ENCODE peak calls at places on chromosomes 2 and 18, in nine cellular contexts. One of them, this sample, is unnamed.

GRCh38 chr2:219396863-219397457 is 9.2 kb upstream of the DNPEP start:
- DNase-seq in mammary epithelial cell: no peak
- DNase-seq in neuronal stem cell: no peak
- DNase-seq in GM12865: no peak
- DNase-seq in GM06990: no peak
- DNase-seq in tibial artery: no peak
- DNase-seq in adrenal gland: no peak
- DNase-seq in cardiac muscle cell: no peak
- DNase-seq in ascending aorta: no peak
- DNase-seq in this sample: no peak

GRCh38 chr2:196537311-196537710 is 102.2 kb upstream of the CCDC150 start:
- DNase-seq in mammary epithelial cell: no peak
- DNase-seq in neuronal stem cell: no peak
- DNase-seq in GM12865: no peak
- DNase-seq in GM06990: no peak
- DNase-seq in tibial artery: no peak
- DNase-seq in adrenal gland: no peak
- DNase-seq in cardiac muscle cell: no peak
- DNase-seq in ascending aorta: no peak
- DNase-seq in this sample: no peak

GRCh38 chr18:28112056-28112470 is 64.9 kb downstream of the CDH2 start:
- DNase-seq in mammary epithelial cell: peak
- DNase-seq in neuronal stem cell: no peak
- DNase-seq in GM12865: no peak
- DNase-seq in GM06990: no peak
- DNase-seq in tibial artery: no peak
- DNase-seq in adrenal gland: no peak
- DNase-seq in cardiac muscle cell: peak
- DNase-seq in ascending aorta: no peak
- DNase-seq in this sample: no peak

GRCh38 chr2:208334230-208334629 is 68.2 kb downstream of the PIKFYVE start:
- DNase-seq in mammary epithelial cell: no peak
- DNase-seq in neuronal stem cell: no peak
- DNase-seq in GM12865: no peak
- DNase-seq in GM06990: no peak
- DNase-seq in tibial artery: no peak
- DNase-seq in adrenal gland: no peak
- DNase-seq in cardiac muscle cell: no peak
- DNase-seq in ascending aorta: no peak
- DNase-seq in this sample: no peak

GRCh38 chr2:29165362-29166236 is 50.4 kb downstream of the CLIP4 start:
- DNase-seq in mammary epithelial cell: peak
- DNase-seq in neuronal stem cell: no peak
- DNase-seq in GM12865: no peak
- DNase-seq in GM06990: no peak
- DNase-seq in tibial artery: no peak
- DNase-seq in adrenal gland: no peak
- DNase-seq in cardiac muscle cell: peak
- DNase-seq in ascending aorta: no peak
- DNase-seq in this sample: no peak

GRCh38 chr2:75960134-75961009 is 249.7 kb upstream of the GCFC2 start:
- DNase-seq in mammary epithelial cell: no peak
- DNase-seq in neuronal stem cell: no peak
- DNase-seq in GM12865: no peak
- DNase-seq in GM06990: no peak
- DNase-seq in tibial artery: no peak
- DNase-seq in adrenal gland: no peak
- DNase-seq in cardiac muscle cell: no peak
- DNase-seq in ascending aorta: no peak
- DNase-seq in this sample: no peak

GRCh38 chr2:129483366-129483765 is 496.1 kb upstream of the RAB6C start:
- DNase-seq in mammary epithelial cell: no peak
- DNase-seq in neuronal stem cell: no peak
- DNase-seq in GM12865: peak
- DNase-seq in GM06990: peak
- DNase-seq in tibial artery: no peak
- DNase-seq in adrenal gland: no peak
- DNase-seq in cardiac muscle cell: no peak
- DNase-seq in ascending aorta: no peak
- DNase-seq in this sample: no peak

GRCh38 chr2:145753966-145754365 is 1234.0 kb upstream of the ZEB2 start:
- DNase-seq in mammary epithelial cell: no peak
- DNase-seq in neuronal stem cell: no peak
- DNase-seq in GM12865: no peak
- DNase-seq in GM06990: no peak
- DNase-seq in tibial artery: no peak
- DNase-seq in adrenal gland: no peak
- DNase-seq in cardiac muscle cell: no peak
- DNase-seq in ascending aorta: no peak
- DNase-seq in this sample: no peak

GRCh38 chr18:56565596-56566355 is 72.6 kb downstream of the TXNL1 start:
- DNase-seq in mammary epithelial cell: no peak
- DNase-seq in neuronal stem cell: no peak
- DNase-seq in GM12865: no peak
- DNase-seq in GM06990: no peak
- DNase-seq in tibial artery: no peak
- DNase-seq in adrenal gland: no peak
- DNase-seq in cardiac muscle cell: peak
- DNase-seq in ascending aorta: no peak
- DNase-seq in this sample: no peak

GRCh38 chr2:40332096-40332826 is 119.6 kb downstream of the SLC8A1 start:
- DNase-seq in mammary epithelial cell: no peak
- DNase-seq in neuronal stem cell: no peak
- DNase-seq in GM12865: no peak
- DNase-seq in GM06990: no peak
- DNase-seq in tibial artery: peak
- DNase-seq in adrenal gland: peak
- DNase-seq in cardiac muscle cell: peak
- DNase-seq in ascending aorta: no peak
- DNase-seq in this sample: no peak

GRCh38 chr2:186060744-186061143 is 322.1 kb downstream of the FSIP2 start:
- DNase-seq in mammary epithelial cell: peak
- DNase-seq in neuronal stem cell: no peak
- DNase-seq in GM12865: no peak
- DNase-seq in GM06990: no peak
- DNase-seq in tibial artery: no peak
- DNase-seq in adrenal gland: no peak
- DNase-seq in cardiac muscle cell: no peak
- DNase-seq in ascending aorta: no peak
- DNase-seq in this sample: no peak

GRCh38 chr2:173109253-173110188 is 33.9 kb downstream of the MAP3K20 start:
- DNase-seq in mammary epithelial cell: peak
- DNase-seq in neuronal stem cell: no peak
- DNase-seq in GM12865: no peak
- DNase-seq in GM06990: no peak
- DNase-seq in tibial artery: no peak
- DNase-seq in adrenal gland: no peak
- DNase-seq in cardiac muscle cell: peak
- DNase-seq in ascending aorta: no peak
- DNase-seq in this sample: no peak

GRCh38 chr2:225668606-225669266 is 269.2 kb downstream of the NYAP2 start:
- DNase-seq in mammary epithelial cell: peak
- DNase-seq in neuronal stem cell: no peak
- DNase-seq in GM12865: peak
- DNase-seq in GM06990: no peak
- DNase-seq in tibial artery: no peak
- DNase-seq in adrenal gland: no peak
- DNase-seq in cardiac muscle cell: peak
- DNase-seq in ascending aorta: no peak
- DNase-seq in this sample: no peak

GRCh38 chr2:135299165-135299564 is 231.9 kb downstream of the ZRANB3 start:
- DNase-seq in mammary epithelial cell: peak
- DNase-seq in neuronal stem cell: no peak
- DNase-seq in GM12865: no peak
- DNase-seq in GM06990: no peak
- DNase-seq in tibial artery: no peak
- DNase-seq in adrenal gland: no peak
- DNase-seq in cardiac muscle cell: no peak
- DNase-seq in ascending aorta: no peak
- DNase-seq in this sample: no peak

GRCh38 chr2:148948865-148949264 is 73.8 kb downstream of the KIF5C start:
- DNase-seq in mammary epithelial cell: no peak
- DNase-seq in neuronal stem cell: no peak
- DNase-seq in GM12865: no peak
- DNase-seq in GM06990: no peak
- DNase-seq in tibial artery: no peak
- DNase-seq in adrenal gland: no peak
- DNase-seq in cardiac muscle cell: no peak
- DNase-seq in ascending aorta: no peak
- DNase-seq in this sample: no peak

GRCh38 chr2:65024149-65024829 is 31.9 kb upstream of the CEP68 start:
- DNase-seq in mammary epithelial cell: peak
- DNase-seq in neuronal stem cell: no peak
- DNase-seq in GM12865: no peak
- DNase-seq in GM06990: no peak
- DNase-seq in tibial artery: no peak
- DNase-seq in adrenal gland: no peak
- DNase-seq in cardiac muscle cell: peak
- DNase-seq in ascending aorta: no peak
- DNase-seq in this sample: no peak

GRCh38 chr2:105470979-105471378 is 72.1 kb upstream of the FHL2 start:
- DNase-seq in mammary epithelial cell: no peak
- DNase-seq in neuronal stem cell: no peak
- DNase-seq in GM12865: no peak
- DNase-seq in GM06990: no peak
- DNase-seq in tibial artery: no peak
- DNase-seq in adrenal gland: no peak
- DNase-seq in cardiac muscle cell: no peak
- DNase-seq in ascending aorta: no peak
- DNase-seq in this sample: no peak

GRCh38 chr2:218518876-218519275 is 49.3 kb downstream of the USP37 start:
- DNase-seq in mammary epithelial cell: no peak
- DNase-seq in neuronal stem cell: no peak
- DNase-seq in GM12865: no peak
- DNase-seq in GM06990: no peak
- DNase-seq in tibial artery: no peak
- DNase-seq in adrenal gland: no peak
- DNase-seq in cardiac muscle cell: no peak
- DNase-seq in ascending aorta: no peak
- DNase-seq in this sample: no peak

GRCh38 chr2:197248623-197249022 is 62.0 kb downstream of the ANKRD44 start:
- DNase-seq in mammary epithelial cell: no peak
- DNase-seq in neuronal stem cell: no peak
- DNase-seq in GM12865: peak
- DNase-seq in GM06990: no peak
- DNase-seq in tibial artery: no peak
- DNase-seq in adrenal gland: no peak
- DNase-seq in cardiac muscle cell: peak
- DNase-seq in ascending aorta: no peak
- DNase-seq in this sample: no peak

GRCh38 chr18:63155169-63155852 is 164.3 kb downstream of the BCL2 start:
- DNase-seq in mammary epithelial cell: no peak
- DNase-seq in neuronal stem cell: peak
- DNase-seq in GM12865: peak
- DNase-seq in GM06990: peak
- DNase-seq in tibial artery: peak
- DNase-seq in adrenal gland: peak
- DNase-seq in cardiac muscle cell: peak
- DNase-seq in ascending aorta: peak
- DNase-seq in this sample: no peak
- H3K4me3 ChIP-seq in mammary epithelial cell: peak
- H3K4me3 ChIP-seq in neuronal stem cell: no peak
- H3K4me3 ChIP-seq in GM12865: peak
- H3K4me3 ChIP-seq in GM06990: peak
- H3K4me3 ChIP-seq in tibial artery: no peak
- H3K4me3 ChIP-seq in adrenal gland: no peak
- H3K4me3 ChIP-seq in cardiac muscle cell: no peak
- H3K4me3 ChIP-seq in ascending aorta: peak
- H3K4me3 ChIP-seq in this sample: no peak

DNA sequence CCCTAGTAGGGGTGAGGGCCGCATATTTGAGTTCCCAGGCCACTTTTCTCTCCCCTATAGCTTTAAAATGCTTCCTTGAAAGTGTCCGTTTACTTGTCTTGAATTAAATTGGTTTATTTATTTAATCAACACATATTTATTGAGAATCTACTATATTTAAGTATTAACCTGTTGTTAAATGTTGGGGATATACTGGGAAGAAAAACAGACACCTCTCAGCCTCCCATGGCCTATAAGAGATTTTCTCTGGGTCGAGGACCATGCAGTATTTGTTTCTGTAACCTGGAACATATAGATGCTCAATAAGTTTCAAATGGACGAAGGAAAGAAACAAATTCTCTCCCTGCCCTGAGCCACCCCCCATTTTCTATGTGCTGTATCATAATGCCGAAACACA is 98.6 kb downstream of the INSIG2 start:
- DNase-seq in mammary epithelial cell: no peak
- DNase-seq in neuronal stem cell: no peak
- DNase-seq in GM12865: no peak
- DNase-seq in GM06990: no peak
- DNase-seq in tibial artery: no peak
- DNase-seq in adrenal gland: no peak
- DNase-seq in cardiac muscle cell: no peak
- DNase-seq in ascending aorta: no peak
- DNase-seq in this sample: no peak
- H3K4me3 ChIP-seq in mammary epithelial cell: peak
- H3K4me3 ChIP-seq in neuronal stem cell: no peak
- H3K4me3 ChIP-seq in GM12865: no peak
- H3K4me3 ChIP-seq in GM06990: no peak
- H3K4me3 ChIP-seq in tibial artery: peak
- H3K4me3 ChIP-seq in adrenal gland: no peak
- H3K4me3 ChIP-seq in cardiac muscle cell: peak
- H3K4me3 ChIP-seq in ascending aorta: peak
- H3K4me3 ChIP-seq in this sample: peak

GRCh38 chr18:26516964-26517363 is 31.4 kb downstream of the KCTD1 start:
- DNase-seq in mammary epithelial cell: no peak
- DNase-seq in neuronal stem cell: no peak
- DNase-seq in GM12865: no peak
- DNase-seq in GM06990: no peak
- DNase-seq in tibial artery: no peak
- DNase-seq in adrenal gland: peak
- DNase-seq in cardiac muscle cell: peak
- DNase-seq in ascending aorta: no peak
- DNase-seq in this sample: no peak
- H3K4me3 ChIP-seq in mammary epithelial cell: no peak
- H3K4me3 ChIP-seq in neuronal stem cell: no peak
- H3K4me3 ChIP-seq in GM12865: no peak
- H3K4me3 ChIP-seq in GM06990: no peak
- H3K4me3 ChIP-seq in tibial artery: no peak
- H3K4me3 ChIP-seq in adrenal gland: no peak
- H3K4me3 ChIP-seq in cardiac muscle cell: no peak
- H3K4me3 ChIP-seq in ascending aorta: no peak
- H3K4me3 ChIP-seq in this sample: no peak

DNA sequence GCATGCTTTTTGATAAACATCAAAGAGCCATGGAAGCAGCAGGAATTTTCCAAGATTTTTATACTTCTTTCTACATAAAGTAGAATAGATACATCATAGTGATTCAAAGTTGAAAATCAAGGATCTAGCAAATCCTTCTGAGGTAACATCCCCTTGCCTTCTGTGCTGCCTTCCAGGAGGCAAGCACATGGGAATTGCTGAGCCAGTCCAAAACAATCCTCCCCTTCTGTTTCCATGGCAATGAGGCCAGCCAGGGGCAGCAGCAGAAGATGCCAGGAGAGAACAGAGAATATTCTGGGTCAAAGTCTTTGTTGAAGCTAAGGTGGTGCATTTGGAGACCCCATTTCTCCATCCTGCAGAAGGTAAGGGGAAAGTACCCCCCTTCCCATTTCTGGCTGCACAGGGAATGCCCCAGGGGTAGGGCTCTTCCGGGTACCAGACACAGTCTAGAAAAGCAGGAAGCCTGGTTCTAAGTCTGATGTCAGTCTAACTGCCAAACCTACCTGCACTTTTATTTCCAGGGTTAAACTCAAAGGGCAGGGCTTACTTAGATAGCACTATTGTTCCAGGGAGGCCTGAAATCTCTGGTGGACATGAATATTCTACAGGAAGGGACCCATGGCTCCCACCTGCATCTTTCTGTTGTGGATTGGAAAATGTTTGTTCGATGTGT is 22.1 kb downstream of the CENPA start:
- DNase-seq in mammary epithelial cell: no peak
- DNase-seq in neuronal stem cell: peak
- DNase-seq in GM12865: no peak
- DNase-seq in GM06990: no peak
- DNase-seq in tibial artery: no peak
- DNase-seq in adrenal gland: no peak
- DNase-seq in cardiac muscle cell: peak
- DNase-seq in ascending aorta: no peak
- DNase-seq in this sample: peak
- H3K4me3 ChIP-seq in mammary epithelial cell: no peak
- H3K4me3 ChIP-seq in neuronal stem cell: no peak
- H3K4me3 ChIP-seq in GM12865: no peak
- H3K4me3 ChIP-seq in GM06990: no peak
- H3K4me3 ChIP-seq in tibial artery: no peak
- H3K4me3 ChIP-seq in adrenal gland: no peak
- H3K4me3 ChIP-seq in cardiac muscle cell: no peak
- H3K4me3 ChIP-seq in ascending aorta: no peak
- H3K4me3 ChIP-seq in this sample: no peak